ENCODE peak calls at places on chromosomes 1 and 21, in four cellular contexts. D, I, Y and J are unnamed samples. For H3K4me1, the result is how much of the 10 kb centered on the place peaks cover.

GRCh38 chr1:4207842-4208692 is 308.0 kb upstream of the C1orf174 start:
- DNase-seq in I (no peak), Y (no peak), D (no peak), J (no peak)

GRCh38 chr1:37323486-37324377 is 150.6 kb upstream of the ZC3H12A start:
- DNase-seq in I (peak), D (peak), Y (peak), J (peak)

GRCh38 chr1:208010070-208010469 is 99.1 kb upstream of the CD34 start:
- DNase-seq in I (no peak), D (no peak), Y (no peak), J (no peak)

GRCh38 chr1:32068891-32069590 is 3.7 kb upstream of the TMEM39B start:
- DNase-seq in I (peak), D (no peak), Y (no peak), J (peak)

GRCh38 chr1:218254296-218254918 is 30.7 kb upstream of the RRP15 start:
- DNase-seq in D (no peak), I (no peak), Y (no peak), J (peak)

GRCh38 chr1:216960716-216961115 is 237.5 kb upstream of the ESRRG start:
- DNase-seq in I (peak), D (no peak), Y (no peak), J (no peak)

GRCh38 chr1:236394905-236395779 is 1.1 kb downstream of the EDARADD start:
- DNase-seq in Y (peak), I (no peak), D (peak), J (peak)

GRCh38 chr1:230713915-230714764 is at the start of gene AGT:
- DNase-seq in Y (no peak), D (no peak), I (peak), J (no peak)

GRCh38 chr1:8211620-8212442 is 106.1 kb upstream of the SLC45A1 start:
- DNase-seq in Y (no peak), D (no peak), I (peak), J (peak)

GRCh38 chr1:208107817-208108608 is 136.2 kb downstream of the PLXNA2 start:
- DNase-seq in Y (no peak), I (peak), D (no peak), J (peak)

GRCh38 chr1:152622803-152623202 is at the start of gene LCE3A:
- DNase-seq in I (peak), D (no peak), Y (no peak), J (no peak)

GRCh38 chr1:220786337-220787068 is at the start of gene MTARC1:
- DNase-seq in D (peak), I (no peak), Y (peak), J (peak)

GRCh38 chr1:231636157-231636556 is 9.6 kb downstream of the DISC1 start:
- DNase-seq in I (peak), Y (no peak), D (no peak), J (peak)

GRCh38 chr21:36728371-36729111 is 29.6 kb downstream of the SIM2 start:
- DNase-seq in Y (no peak), I (no peak), D (peak), J (no peak)

GRCh38 chr1:98366343-98366742 is 295.2 kb upstream of the SNX7 start:
- DNase-seq in Y (no peak), D (no peak), I (no peak), J (no peak)

DNA sequence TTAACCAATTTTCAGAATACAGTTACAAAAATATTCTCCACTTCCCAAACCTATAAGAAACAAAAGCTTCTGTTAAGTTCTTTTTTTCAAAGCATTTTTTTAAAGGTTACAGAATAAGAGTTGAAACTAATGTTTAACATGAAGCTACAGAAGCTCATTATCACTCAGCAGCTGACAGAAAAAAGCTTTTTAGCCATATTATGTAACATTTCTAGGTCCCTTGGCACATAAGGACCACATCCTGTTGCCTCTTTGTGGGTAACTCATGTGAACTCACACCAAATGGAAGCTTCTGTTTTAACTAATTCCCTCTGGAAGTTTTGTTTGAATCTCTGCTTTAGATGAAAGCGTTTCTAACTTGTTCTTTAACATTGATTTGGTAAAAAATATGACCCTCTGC is 242.5 kb upstream of the TMPRSS15 start:
- DNase-seq in D (no peak), I (no peak), Y (no peak), J (no peak)
- H3K56ac ChIP-seq in D (no peak), I (no peak), Y (no peak), J (no peak)

GRCh38 chr1:227892930-227893695 is 54.6 kb downstream of the WNT9A start:
- DNase-seq in Y (peak), I (no peak), D (peak), J (no peak)

GRCh38 chr1:227890451-227891222 is 57.1 kb downstream of the WNT9A start:
- DNase-seq in I (no peak), Y (peak), D (no peak), J (no peak)

GRCh38 chr1:227893696-227894305 is 53.9 kb downstream of the WNT9A start:
- DNase-seq in I (no peak), D (peak), Y (peak), J (no peak)

GRCh38 chr1:227891223-227891954 is 56.3 kb downstream of the WNT9A start:
- DNase-seq in Y (peak), I (no peak), D (no peak), J (no peak)

GRCh38 chr1:227891955-227892871 is 55.5 kb downstream of the WNT9A start:
- DNase-seq in D (peak), Y (peak), I (no peak), J (peak)
- H3K18ac ChIP-seq in D (peak), Y (peak), I (no peak), J (no peak)

DNA sequence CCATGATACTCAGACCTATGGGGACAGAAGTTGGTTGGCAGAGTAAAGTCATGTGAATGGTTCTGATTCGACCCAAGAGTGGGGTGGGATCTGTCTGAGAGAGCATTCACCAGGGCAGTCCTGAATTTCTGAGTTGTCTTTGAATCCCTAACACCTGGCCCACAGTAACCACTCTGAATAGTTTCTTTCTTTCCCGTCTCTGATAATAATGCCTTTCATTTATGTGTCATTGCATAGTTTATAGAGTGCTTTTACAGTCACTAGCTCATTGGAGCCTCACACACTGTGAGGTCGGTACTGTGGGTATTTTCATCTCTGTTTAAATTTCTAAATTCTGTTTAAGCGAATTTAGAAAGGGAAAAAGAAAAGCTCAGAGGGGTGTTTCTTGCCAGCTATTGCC is 147.1 kb downstream of the C1orf21 start:
- DNase-seq in Y (no peak), I (no peak), D (no peak), J (no peak)
- H3K4me1 ChIP-seq in Y (under half), I (under half), D (under half), J (under half)

DNA sequence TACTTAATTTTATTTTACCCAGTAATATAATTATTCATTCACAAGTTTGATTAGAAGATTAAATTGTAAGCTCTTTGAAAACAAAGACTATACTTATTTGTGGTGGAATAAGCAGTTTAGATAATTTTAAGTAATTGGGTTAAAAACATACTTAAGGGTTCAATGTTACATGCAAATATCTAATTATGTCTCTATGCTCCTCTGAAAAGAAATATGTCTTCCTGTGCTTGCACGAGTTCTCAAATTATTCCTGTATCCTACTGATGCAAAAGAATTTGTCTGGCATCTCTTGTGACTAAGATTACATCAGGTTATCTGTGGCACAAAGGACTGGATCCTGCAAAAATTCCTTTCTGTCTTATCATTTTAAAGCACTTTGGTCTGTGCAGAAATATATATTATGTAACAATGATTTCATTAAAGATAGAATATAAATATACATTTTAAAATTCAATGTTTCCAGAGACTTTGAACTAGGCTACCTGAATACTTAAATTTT is 416.7 kb downstream of the COL11A1 start:
- DNase-seq in D (no peak), Y (no peak), I (no peak), J (no peak)
- H3K56ac ChIP-seq in D (no peak), Y (no peak), I (no peak), J (no peak)

GRCh38 chr1:11407301-11407994 is 71.5 kb upstream of the DISP3 start:
- DNase-seq in D (no peak), Y (no peak), I (no peak), J (no peak)
- H3K18ac ChIP-seq in D (no peak), Y (no peak), I (no peak), J (no peak)